ENCODE peak calls at places on chromosomes 2 and 18, in ten cellular contexts. One of them, this sample, is unnamed.

GRCh38 chr2:1482981-1483380 is 69.7 kb downstream of the TPO start:
- DNase-seq in bronchial epithelial cell: no peak
- DNase-seq in stomach: no peak
- DNase-seq in A549: no peak
- DNase-seq in CD8-positive, alpha-beta T cell: no peak
- DNase-seq in astrocyte of the spinal cord: no peak
- DNase-seq in MM.1S: no peak
- DNase-seq in fibroblast of lung: no peak
- DNase-seq in cardiac muscle cell: no peak
- DNase-seq in epithelial cell of esophagus: no peak
- DNase-seq in this sample: no peak

GRCh38 chr2:109379507-109379906 is 234.3 kb downstream of the SEPTIN10 start:
- DNase-seq in bronchial epithelial cell: no peak
- DNase-seq in stomach: peak; percentile 7
- DNase-seq in A549: no peak
- DNase-seq in CD8-positive, alpha-beta T cell: no peak
- DNase-seq in astrocyte of the spinal cord: peak; percentile 28
- DNase-seq in MM.1S: no peak
- DNase-seq in fibroblast of lung: no peak
- DNase-seq in cardiac muscle cell: no peak
- DNase-seq in epithelial cell of esophagus: no peak
- DNase-seq in this sample: no peak

GRCh38 chr18:55953326-55953725 is 365.3 kb upstream of the TCF4 start:
- DNase-seq in bronchial epithelial cell: no peak
- DNase-seq in stomach: no peak
- DNase-seq in A549: no peak
- DNase-seq in CD8-positive, alpha-beta T cell: no peak
- DNase-seq in astrocyte of the spinal cord: no peak
- DNase-seq in MM.1S: no peak
- DNase-seq in fibroblast of lung: no peak
- DNase-seq in cardiac muscle cell: no peak
- DNase-seq in epithelial cell of esophagus: no peak
- DNase-seq in this sample: no peak

GRCh38 chr2:46829240-46829970 is 86.2 kb downstream of the MCFD2 start:
- DNase-seq in bronchial epithelial cell: no peak
- DNase-seq in stomach: no peak
- DNase-seq in A549: no peak
- DNase-seq in CD8-positive, alpha-beta T cell: no peak
- DNase-seq in astrocyte of the spinal cord: peak; percentile 13
- DNase-seq in MM.1S: no peak
- DNase-seq in fibroblast of lung: no peak
- DNase-seq in cardiac muscle cell: no peak
- DNase-seq in epithelial cell of esophagus: no peak
- DNase-seq in this sample: no peak

GRCh38 chr2:98444436-98445166 is at the start of gene INPP4A:
- DNase-seq in bronchial epithelial cell: peak; percentile 25
- DNase-seq in stomach: peak; percentile 78
- DNase-seq in A549: peak; percentile 66
- DNase-seq in CD8-positive, alpha-beta T cell: peak; percentile 76
- DNase-seq in astrocyte of the spinal cord: peak; percentile 43
- DNase-seq in MM.1S: peak; percentile 85
- DNase-seq in fibroblast of lung: peak; percentile 59
- DNase-seq in cardiac muscle cell: peak; percentile 74
- DNase-seq in epithelial cell of esophagus: peak; percentile 62
- DNase-seq in this sample: no peak

GRCh38 chr2:68203587-68203986 is 45.9 kb downstream of the PNO1 start:
- DNase-seq in bronchial epithelial cell: no peak
- DNase-seq in stomach: no peak
- DNase-seq in A549: no peak
- DNase-seq in CD8-positive, alpha-beta T cell: no peak
- DNase-seq in astrocyte of the spinal cord: no peak
- DNase-seq in MM.1S: peak; percentile 80
- DNase-seq in fibroblast of lung: no peak
- DNase-seq in cardiac muscle cell: no peak
- DNase-seq in epithelial cell of esophagus: no peak
- DNase-seq in this sample: no peak

GRCh38 chr2:202278944-202279343 is 13.4 kb downstream of the NOP58 start:
- DNase-seq in bronchial epithelial cell: peak; percentile 59
- DNase-seq in stomach: no peak
- DNase-seq in A549: peak; percentile 67
- DNase-seq in CD8-positive, alpha-beta T cell: no peak
- DNase-seq in astrocyte of the spinal cord: peak; percentile 72
- DNase-seq in MM.1S: no peak
- DNase-seq in fibroblast of lung: peak; percentile 67
- DNase-seq in cardiac muscle cell: peak; percentile 84
- DNase-seq in epithelial cell of esophagus: peak; percentile 62
- DNase-seq in this sample: peak; percentile 40

GRCh38 chr2:70691497-70691896 is 76.5 kb downstream of the ADD2 start:
- DNase-seq in bronchial epithelial cell: no peak
- DNase-seq in stomach: no peak
- DNase-seq in A549: no peak
- DNase-seq in CD8-positive, alpha-beta T cell: no peak
- DNase-seq in astrocyte of the spinal cord: no peak
- DNase-seq in MM.1S: no peak
- DNase-seq in fibroblast of lung: no peak
- DNase-seq in cardiac muscle cell: no peak
- DNase-seq in epithelial cell of esophagus: no peak
- DNase-seq in this sample: no peak

GRCh38 chr2:72911256-72911655 is 6.1 kb upstream of the EMX1 start:
- DNase-seq in bronchial epithelial cell: peak; percentile 90
- DNase-seq in stomach: no peak
- DNase-seq in A549: no peak
- DNase-seq in CD8-positive, alpha-beta T cell: no peak
- DNase-seq in astrocyte of the spinal cord: no peak
- DNase-seq in MM.1S: no peak
- DNase-seq in fibroblast of lung: no peak
- DNase-seq in cardiac muscle cell: no peak
- DNase-seq in epithelial cell of esophagus: peak; percentile 75
- DNase-seq in this sample: no peak

GRCh38 chr2:168976034-168976654 is 55.0 kb downstream of the ABCB11 start:
- DNase-seq in bronchial epithelial cell: no peak
- DNase-seq in stomach: no peak
- DNase-seq in A549: no peak
- DNase-seq in CD8-positive, alpha-beta T cell: no peak
- DNase-seq in astrocyte of the spinal cord: no peak
- DNase-seq in MM.1S: no peak
- DNase-seq in fibroblast of lung: peak; percentile 4
- DNase-seq in cardiac muscle cell: no peak
- DNase-seq in epithelial cell of esophagus: peak; percentile 51
- DNase-seq in this sample: no peak

GRCh38 chr18:58225101-58225500 is 181.1 kb downstream of the NEDD4L start:
- DNase-seq in bronchial epithelial cell: peak; percentile 66
- DNase-seq in stomach: no peak
- DNase-seq in A549: no peak
- DNase-seq in CD8-positive, alpha-beta T cell: no peak
- DNase-seq in astrocyte of the spinal cord: no peak
- DNase-seq in MM.1S: no peak
- DNase-seq in fibroblast of lung: peak; percentile 12
- DNase-seq in cardiac muscle cell: no peak
- DNase-seq in epithelial cell of esophagus: peak; percentile 80
- DNase-seq in this sample: no peak

GRCh38 chr2:237515166-237515565 is 28.1 kb downstream of the MLPH start:
- DNase-seq in bronchial epithelial cell: no peak
- DNase-seq in stomach: no peak
- DNase-seq in A549: no peak
- DNase-seq in CD8-positive, alpha-beta T cell: no peak
- DNase-seq in astrocyte of the spinal cord: no peak
- DNase-seq in MM.1S: no peak
- DNase-seq in fibroblast of lung: no peak
- DNase-seq in cardiac muscle cell: no peak
- DNase-seq in epithelial cell of esophagus: no peak
- DNase-seq in this sample: no peak
- TF ChIP-seq CTCF in bronchial epithelial cell: no peak
- TF ChIP-seq CTCF in stomach: no peak
- TF ChIP-seq CTCF in A549: no peak
- TF ChIP-seq CTCF in CD8-positive, alpha-beta T cell: no peak
- TF ChIP-seq CTCF in astrocyte of the spinal cord: no peak
- TF ChIP-seq CTCF in MM.1S: no peak
- TF ChIP-seq CTCF in fibroblast of lung: no peak
- TF ChIP-seq CTCF in cardiac muscle cell: no peak
- TF ChIP-seq CTCF in epithelial cell of esophagus: no peak
- TF ChIP-seq CTCF in this sample: no peak

GRCh38 chr2:28754321-28754720 is 2.7 kb downstream of the PPP1CB start:
- DNase-seq in bronchial epithelial cell: peak; percentile 27
- DNase-seq in stomach: no peak
- DNase-seq in A549: peak; percentile 13
- DNase-seq in CD8-positive, alpha-beta T cell: no peak
- DNase-seq in astrocyte of the spinal cord: peak; percentile 43
- DNase-seq in MM.1S: no peak
- DNase-seq in fibroblast of lung: no peak
- DNase-seq in cardiac muscle cell: peak; percentile 41
- DNase-seq in epithelial cell of esophagus: no peak
- DNase-seq in this sample: no peak

GRCh38 chr2:28752608-28752984 is 966 bp downstream of the PPP1CB start:
- DNase-seq in bronchial epithelial cell: peak; percentile 22
- DNase-seq in stomach: no peak
- DNase-seq in A549: no peak
- DNase-seq in CD8-positive, alpha-beta T cell: no peak
- DNase-seq in astrocyte of the spinal cord: peak; percentile 28
- DNase-seq in MM.1S: peak; percentile 9
- DNase-seq in fibroblast of lung: no peak
- DNase-seq in cardiac muscle cell: peak; percentile 6
- DNase-seq in epithelial cell of esophagus: no peak
- DNase-seq in this sample: no peak

GRCh38 chr2:28751956-28752607 is 452 bp downstream of the PPP1CB start:
- DNase-seq in bronchial epithelial cell: no peak
- DNase-seq in stomach: peak; percentile 37
- DNase-seq in A549: peak; percentile 32
- DNase-seq in CD8-positive, alpha-beta T cell: no peak
- DNase-seq in astrocyte of the spinal cord: no peak
- DNase-seq in MM.1S: peak; percentile 22
- DNase-seq in fibroblast of lung: no peak
- DNase-seq in cardiac muscle cell: peak; percentile 14
- DNase-seq in epithelial cell of esophagus: no peak
- DNase-seq in this sample: no peak

GRCh38 chr2:28751102-28751955 is at the start of gene PPP1CB:
- DNase-seq in bronchial epithelial cell: peak; percentile 89
- DNase-seq in stomach: peak; percentile 97
- DNase-seq in A549: peak; percentile 98
- DNase-seq in CD8-positive, alpha-beta T cell: peak; percentile 97
- DNase-seq in astrocyte of the spinal cord: peak; percentile 97
- DNase-seq in MM.1S: peak; percentile 97
- DNase-seq in fibroblast of lung: peak; percentile 96
- DNase-seq in cardiac muscle cell: peak; percentile 98
- DNase-seq in epithelial cell of esophagus: peak; percentile 98
- DNase-seq in this sample: peak; percentile 84

GRCh38 chr2:28753043-28753683 is 1.5 kb downstream of the PPP1CB start:
- DNase-seq in bronchial epithelial cell: peak; percentile 83
- DNase-seq in stomach: peak; percentile 73
- DNase-seq in A549: peak; percentile 83
- DNase-seq in CD8-positive, alpha-beta T cell: peak; percentile 62
- DNase-seq in astrocyte of the spinal cord: peak; percentile 90
- DNase-seq in MM.1S: peak; percentile 61
- DNase-seq in fibroblast of lung: peak; percentile 69
- DNase-seq in cardiac muscle cell: peak; percentile 79
- DNase-seq in epithelial cell of esophagus: peak; percentile 86
- DNase-seq in this sample: peak; percentile 34
- H3K4me3 ChIP-seq in bronchial epithelial cell: peak overlapping the region; percentile 96
- H3K4me3 ChIP-seq in stomach: peak overlapping the region; percentile 93
- H3K4me3 ChIP-seq in A549: peak overlapping the region; percentile 91
- H3K4me3 ChIP-seq in CD8-positive, alpha-beta T cell: peak overlapping the region; percentile 63
- H3K4me3 ChIP-seq in astrocyte of the spinal cord: peak overlapping the region; percentile 98
- H3K4me3 ChIP-seq in MM.1S: peak overlapping the region; percentile 93
- H3K4me3 ChIP-seq in fibroblast of lung: peak overlapping the region; percentile 81
- H3K4me3 ChIP-seq in cardiac muscle cell: peak overlapping the region; percentile 85
- H3K4me3 ChIP-seq in epithelial cell of esophagus: peak overlapping the region; percentile 89
- H3K4me3 ChIP-seq in this sample: peak overlapping the region; percentile 58

DNA sequence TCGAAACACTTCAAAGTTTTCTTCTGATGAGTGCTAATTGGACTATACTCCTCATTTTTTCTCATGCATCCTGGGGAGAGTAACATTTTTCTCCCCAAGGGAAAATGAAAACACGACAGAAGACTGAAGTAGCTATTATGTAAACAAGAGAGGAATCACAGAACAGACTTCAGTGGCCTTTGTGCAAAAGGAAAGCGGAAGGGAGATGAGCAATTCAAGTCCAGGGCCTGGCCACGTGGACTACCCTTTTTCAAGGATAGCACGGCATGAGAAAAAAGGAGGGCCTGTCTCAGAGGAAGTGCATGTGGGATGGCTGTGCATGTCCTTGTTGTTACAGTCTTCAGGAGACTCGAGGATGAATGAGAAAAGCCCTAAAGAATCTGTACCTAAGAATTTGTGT is 43.8 kb upstream of the KCNE4 start:
- DNase-seq in bronchial epithelial cell: no peak
- DNase-seq in stomach: no peak
- DNase-seq in A549: no peak
- DNase-seq in CD8-positive, alpha-beta T cell: no peak
- DNase-seq in astrocyte of the spinal cord: peak; percentile 79
- DNase-seq in MM.1S: no peak
- DNase-seq in fibroblast of lung: peak; percentile 65
- DNase-seq in cardiac muscle cell: no peak
- DNase-seq in epithelial cell of esophagus: no peak
- DNase-seq in this sample: peak; percentile 24
- TF ChIP-seq CTCF in bronchial epithelial cell: no peak
- TF ChIP-seq CTCF in stomach: no peak
- TF ChIP-seq CTCF in A549: no peak
- TF ChIP-seq CTCF in CD8-positive, alpha-beta T cell: no peak
- TF ChIP-seq CTCF in astrocyte of the spinal cord: no peak
- TF ChIP-seq CTCF in MM.1S: no peak
- TF ChIP-seq CTCF in fibroblast of lung: no peak
- TF ChIP-seq CTCF in cardiac muscle cell: no peak
- TF ChIP-seq CTCF in epithelial cell of esophagus: no peak
- TF ChIP-seq CTCF in this sample: no peak

DNA sequence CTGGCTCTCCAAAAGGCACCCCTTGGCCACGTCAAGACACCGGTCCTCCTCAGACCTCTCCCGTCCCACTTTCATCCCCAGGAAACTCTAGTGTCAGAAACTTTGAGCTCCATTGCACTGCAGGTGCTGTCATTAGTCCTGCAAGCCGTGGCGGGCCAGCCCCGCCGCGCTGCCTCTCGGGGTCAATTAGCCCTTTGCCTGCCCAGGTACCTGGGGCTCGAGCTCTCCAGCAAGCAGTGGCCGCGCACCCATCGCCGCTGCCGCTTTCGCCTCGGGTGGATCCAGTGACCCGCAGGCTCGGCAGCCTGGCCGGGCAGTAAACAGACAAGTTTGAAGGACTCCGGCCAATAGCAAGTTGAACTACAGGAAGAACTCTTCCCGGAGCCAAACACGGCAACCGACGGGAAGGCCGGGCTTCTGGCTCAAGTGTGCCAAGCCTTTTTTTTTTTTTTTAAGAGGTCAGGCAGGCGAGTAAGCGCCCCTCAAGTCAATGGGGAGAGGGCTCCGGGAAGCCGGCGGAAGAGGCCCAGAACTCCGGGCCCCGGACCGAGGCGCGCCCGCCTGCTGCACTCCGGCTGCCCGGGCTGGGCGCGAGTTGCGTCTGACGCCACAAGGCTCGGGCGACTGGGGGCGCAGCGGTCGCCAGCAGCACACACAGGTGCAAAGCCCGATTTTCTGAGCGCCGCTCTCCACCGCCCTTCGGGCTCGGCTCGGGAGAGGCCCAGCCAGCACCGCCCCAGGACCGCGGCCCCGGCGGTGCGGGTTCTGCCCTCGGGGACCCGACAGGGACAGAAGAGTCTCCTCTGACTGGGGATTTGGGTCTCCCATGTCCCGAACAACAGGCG is 1.1 kb downstream of the ERBB4 start:
- DNase-seq in bronchial epithelial cell: no peak
- DNase-seq in stomach: peak; percentile 50
- DNase-seq in A549: no peak
- DNase-seq in CD8-positive, alpha-beta T cell: no peak
- DNase-seq in astrocyte of the spinal cord: no peak
- DNase-seq in MM.1S: no peak
- DNase-seq in fibroblast of lung: peak; percentile 17
- DNase-seq in cardiac muscle cell: peak; percentile 36
- DNase-seq in epithelial cell of esophagus: peak; percentile 10
- DNase-seq in this sample: no peak
- H3K4me3 ChIP-seq in bronchial epithelial cell: peak overlapping the region; percentile 48
- H3K4me3 ChIP-seq in stomach: peak overlapping the region; percentile 63
- H3K4me3 ChIP-seq in A549: peak overlapping the region; percentile 50
- H3K4me3 ChIP-seq in CD8-positive, alpha-beta T cell: no peak overlapping the region
- H3K4me3 ChIP-seq in astrocyte of the spinal cord: peak overlapping the region; percentile 61
- H3K4me3 ChIP-seq in MM.1S: peak overlapping the region; percentile 56
- H3K4me3 ChIP-seq in fibroblast of lung: peak overlapping the region; percentile 61
- H3K4me3 ChIP-seq in cardiac muscle cell: peak overlapping the region; percentile 96
- H3K4me3 ChIP-seq in epithelial cell of esophagus: peak overlapping the region; percentile 56
- H3K4me3 ChIP-seq in this sample: peak overlapping the region; percentile 46